ENCODE peak calls at places on chromosomes 3 and 15, in nine cellular contexts. One of them, this sample, is unnamed.

GRCh38 chr3:98730338-98730737 is 32.8 kb upstream of the ST3GAL6 start:
- DNase-seq in ovary: no peak
- DNase-seq in HepG2: no peak
- DNase-seq in GM23248: no peak
- DNase-seq in colonic mucosa: no peak
- DNase-seq in mammary epithelial cell: peak; percentile 89
- DNase-seq in CD8-positive, alpha-beta memory T cell: no peak
- DNase-seq in Panc1: no peak
- DNase-seq in A549: no peak
- DNase-seq in this sample: no peak

GRCh38 chr15:88655780-88656488 is 17.1 kb downstream of the ISG20 start:
- DNase-seq in ovary: no peak
- DNase-seq in HepG2: no peak
- DNase-seq in GM23248: no peak
- DNase-seq in colonic mucosa: no peak
- DNase-seq in mammary epithelial cell: no peak
- DNase-seq in CD8-positive, alpha-beta memory T cell: peak; percentile 56
- DNase-seq in Panc1: no peak
- DNase-seq in A549: no peak
- DNase-seq in this sample: no peak

GRCh38 chr3:185874119-185874518 is 49.3 kb upstream of the IGF2BP2 start:
- DNase-seq in ovary: no peak
- DNase-seq in HepG2: no peak
- DNase-seq in GM23248: no peak
- DNase-seq in colonic mucosa: no peak
- DNase-seq in mammary epithelial cell: no peak
- DNase-seq in CD8-positive, alpha-beta memory T cell: no peak
- DNase-seq in Panc1: no peak
- DNase-seq in A549: no peak
- DNase-seq in this sample: no peak

GRCh38 chr15:94972314-94972713 is 741.0 kb downstream of the MCTP2 start:
- DNase-seq in ovary: no peak
- DNase-seq in HepG2: no peak
- DNase-seq in GM23248: peak; percentile 26
- DNase-seq in colonic mucosa: no peak
- DNase-seq in mammary epithelial cell: peak; percentile 66
- DNase-seq in CD8-positive, alpha-beta memory T cell: no peak
- DNase-seq in Panc1: no peak
- DNase-seq in A549: no peak
- DNase-seq in this sample: no peak

GRCh38 chr3:141410861-141411771 is 42.8 kb downstream of the ZBTB38 start:
- DNase-seq in ovary: no peak
- DNase-seq in HepG2: no peak
- DNase-seq in GM23248: peak; percentile 60
- DNase-seq in colonic mucosa: peak; percentile 33
- DNase-seq in mammary epithelial cell: peak; percentile 59
- DNase-seq in CD8-positive, alpha-beta memory T cell: peak; percentile 46
- DNase-seq in Panc1: no peak
- DNase-seq in A549: peak; percentile 81
- DNase-seq in this sample: peak; percentile 14

GRCh38 chr3:47266709-47267489 is 15.7 kb downstream of the KIF9 start:
- DNase-seq in ovary: peak; percentile 77
- DNase-seq in HepG2: peak; percentile 80
- DNase-seq in GM23248: peak; percentile 86
- DNase-seq in colonic mucosa: peak; percentile 39
- DNase-seq in mammary epithelial cell: peak; percentile 93
- DNase-seq in CD8-positive, alpha-beta memory T cell: no peak
- DNase-seq in Panc1: no peak
- DNase-seq in A549: peak; percentile 26
- DNase-seq in this sample: peak; percentile 86

GRCh38 chr3:70832035-70832795 is 519.8 kb upstream of the MDFIC2 start:
- DNase-seq in ovary: no peak
- DNase-seq in HepG2: no peak
- DNase-seq in GM23248: peak; percentile 98
- DNase-seq in colonic mucosa: no peak
- DNase-seq in mammary epithelial cell: peak; percentile 29
- DNase-seq in CD8-positive, alpha-beta memory T cell: no peak
- DNase-seq in Panc1: no peak
- DNase-seq in A549: no peak
- DNase-seq in this sample: no peak

GRCh38 chr3:188964957-188965356 is 206.8 kb upstream of the TPRG1 start:
- DNase-seq in ovary: no peak
- DNase-seq in HepG2: no peak
- DNase-seq in GM23248: no peak
- DNase-seq in colonic mucosa: no peak
- DNase-seq in mammary epithelial cell: peak; percentile 87
- DNase-seq in CD8-positive, alpha-beta memory T cell: no peak
- DNase-seq in Panc1: no peak
- DNase-seq in A549: no peak
- DNase-seq in this sample: no peak

GRCh38 chr15:38389924-38390542 is 63.9 kb upstream of the FAM98B start:
- DNase-seq in ovary: peak; percentile 76
- DNase-seq in HepG2: peak; percentile 58
- DNase-seq in GM23248: peak; percentile 55
- DNase-seq in colonic mucosa: peak; percentile 84
- DNase-seq in mammary epithelial cell: peak; percentile 47
- DNase-seq in CD8-positive, alpha-beta memory T cell: peak; percentile 28
- DNase-seq in Panc1: peak; percentile 55
- DNase-seq in A549: peak; percentile 50
- DNase-seq in this sample: peak; percentile 61

GRCh38 chr3:39154323-39155021 is 1.1 kb upstream of the CSRNP1 start:
- DNase-seq in ovary: peak; percentile 67
- DNase-seq in HepG2: peak; percentile 60
- DNase-seq in GM23248: peak; percentile 45
- DNase-seq in colonic mucosa: peak; percentile 47
- DNase-seq in mammary epithelial cell: no peak
- DNase-seq in CD8-positive, alpha-beta memory T cell: no peak
- DNase-seq in Panc1: no peak
- DNase-seq in A549: peak; percentile 87
- DNase-seq in this sample: no peak

GRCh38 chr15:31440754-31441298 is 114.2 kb downstream of the KLF13 start:
- DNase-seq in ovary: peak; percentile 42
- DNase-seq in HepG2: no peak
- DNase-seq in GM23248: peak; percentile 83
- DNase-seq in colonic mucosa: peak; percentile 71
- DNase-seq in mammary epithelial cell: no peak
- DNase-seq in CD8-positive, alpha-beta memory T cell: peak; percentile 44
- DNase-seq in Panc1: no peak
- DNase-seq in A549: no peak
- DNase-seq in this sample: no peak

GRCh38 chr3:100002599-100003350 is 111.5 kb downstream of the FILIP1L start:
- DNase-seq in ovary: no peak
- DNase-seq in HepG2: peak; percentile 91
- DNase-seq in GM23248: peak; percentile 90
- DNase-seq in colonic mucosa: peak; percentile 45
- DNase-seq in mammary epithelial cell: peak; percentile 99
- DNase-seq in CD8-positive, alpha-beta memory T cell: no peak
- DNase-seq in Panc1: peak; percentile 93
- DNase-seq in A549: peak; percentile 82
- DNase-seq in this sample: no peak

GRCh38 chr3:14216257-14217048 is 37.8 kb downstream of the LSM3 start:
- DNase-seq in ovary: no peak
- DNase-seq in HepG2: peak; percentile 39
- DNase-seq in GM23248: no peak
- DNase-seq in colonic mucosa: peak; percentile 15
- DNase-seq in mammary epithelial cell: no peak
- DNase-seq in CD8-positive, alpha-beta memory T cell: peak; percentile 56
- DNase-seq in Panc1: no peak
- DNase-seq in A549: peak; percentile 32
- DNase-seq in this sample: peak; percentile 89

GRCh38 chr15:54089776-54090175 is 111.5 kb downstream of the UNC13C start:
- DNase-seq in ovary: no peak
- DNase-seq in HepG2: no peak
- DNase-seq in GM23248: no peak
- DNase-seq in colonic mucosa: no peak
- DNase-seq in mammary epithelial cell: no peak
- DNase-seq in CD8-positive, alpha-beta memory T cell: no peak
- DNase-seq in Panc1: no peak
- DNase-seq in A549: no peak
- DNase-seq in this sample: no peak

GRCh38 chr3:143242101-143242500 is 122.5 kb downstream of the CHST2 start:
- DNase-seq in ovary: no peak
- DNase-seq in HepG2: no peak
- DNase-seq in GM23248: no peak
- DNase-seq in colonic mucosa: no peak
- DNase-seq in mammary epithelial cell: no peak
- DNase-seq in CD8-positive, alpha-beta memory T cell: no peak
- DNase-seq in Panc1: no peak
- DNase-seq in A549: no peak
- DNase-seq in this sample: no peak

GRCh38 chr3:59143447-59143846 is 93.6 kb upstream of the CFAP20DC start:
- DNase-seq in ovary: no peak
- DNase-seq in HepG2: no peak
- DNase-seq in GM23248: peak; percentile 8
- DNase-seq in colonic mucosa: no peak
- DNase-seq in mammary epithelial cell: peak; percentile 30
- DNase-seq in CD8-positive, alpha-beta memory T cell: no peak
- DNase-seq in Panc1: no peak
- DNase-seq in A549: peak; percentile 4
- DNase-seq in this sample: no peak

GRCh38 chr15:83292317-83292716 is 7.9 kb upstream of the BNC1 start:
- DNase-seq in ovary: no peak
- DNase-seq in HepG2: no peak
- DNase-seq in GM23248: peak; percentile 90
- DNase-seq in colonic mucosa: no peak
- DNase-seq in mammary epithelial cell: peak; percentile 92
- DNase-seq in CD8-positive, alpha-beta memory T cell: no peak
- DNase-seq in Panc1: no peak
- DNase-seq in A549: no peak
- DNase-seq in this sample: no peak

GRCh38 chr3:128068156-128068620 is 16.0 kb downstream of the SEC61A1 start:
- DNase-seq in ovary: no peak
- DNase-seq in HepG2: peak; percentile 57
- DNase-seq in GM23248: peak; percentile 66
- DNase-seq in colonic mucosa: no peak
- DNase-seq in mammary epithelial cell: no peak
- DNase-seq in CD8-positive, alpha-beta memory T cell: peak; percentile 38
- DNase-seq in Panc1: no peak
- DNase-seq in A549: peak; percentile 44
- DNase-seq in this sample: peak; percentile 21

GRCh38 chr3:125694761-125695294 is 99.5 kb upstream of the OSBPL11 start:
- DNase-seq in ovary: no peak
- DNase-seq in HepG2: peak; percentile 33
- DNase-seq in GM23248: no peak
- DNase-seq in colonic mucosa: no peak
- DNase-seq in mammary epithelial cell: no peak
- DNase-seq in CD8-positive, alpha-beta memory T cell: no peak
- DNase-seq in Panc1: no peak
- DNase-seq in A549: no peak
- DNase-seq in this sample: no peak

GRCh38 chr3:8500208-8500961 is 1.2 kb upstream of the LMCD1 start:
- DNase-seq in ovary: no peak
- DNase-seq in HepG2: peak; percentile 87
- DNase-seq in GM23248: peak; percentile 61
- DNase-seq in colonic mucosa: no peak
- DNase-seq in mammary epithelial cell: no peak
- DNase-seq in CD8-positive, alpha-beta memory T cell: no peak
- DNase-seq in Panc1: no peak
- DNase-seq in A549: peak; percentile 60
- DNase-seq in this sample: no peak

GRCh38 chr15:101045835-101046691 is 126.9 kb downstream of the LRRK1 start:
- DNase-seq in ovary: peak; percentile 23
- DNase-seq in HepG2: no peak
- DNase-seq in GM23248: no peak
- DNase-seq in colonic mucosa: peak; percentile 8
- DNase-seq in mammary epithelial cell: peak; percentile 30
- DNase-seq in CD8-positive, alpha-beta memory T cell: no peak
- DNase-seq in Panc1: no peak
- DNase-seq in A549: no peak
- DNase-seq in this sample: no peak

GRCh38 chr3:197961582-197961945 is 1.5 kb downstream of the LMLN start:
- DNase-seq in ovary: no peak
- DNase-seq in HepG2: no peak
- DNase-seq in GM23248: no peak
- DNase-seq in colonic mucosa: no peak
- DNase-seq in mammary epithelial cell: no peak
- DNase-seq in CD8-positive, alpha-beta memory T cell: peak; percentile 63
- DNase-seq in Panc1: no peak
- DNase-seq in A549: no peak
- DNase-seq in this sample: no peak
- H3K4me3 ChIP-seq in ovary: no peak overlapping the region
- H3K4me3 ChIP-seq in HepG2: no peak overlapping the region
- H3K4me3 ChIP-seq in GM23248: peak overlapping the region; percentile 81
- H3K4me3 ChIP-seq in colonic mucosa: no peak overlapping the region
- H3K4me3 ChIP-seq in mammary epithelial cell: no peak overlapping the region
- H3K4me3 ChIP-seq in CD8-positive, alpha-beta memory T cell: peak overlapping the region; percentile 75
- H3K4me3 ChIP-seq in Panc1: no peak overlapping the region
- H3K4me3 ChIP-seq in A549: no peak overlapping the region
- H3K4me3 ChIP-seq in this sample: peak overlapping the region; percentile 88

GRCh38 chr3:94162700-94163099 is 99.8 kb downstream of the NSUN3 start:
- DNase-seq in ovary: no peak
- DNase-seq in HepG2: peak; percentile 13
- DNase-seq in GM23248: peak; percentile 50
- DNase-seq in colonic mucosa: no peak
- DNase-seq in mammary epithelial cell: peak; percentile 95
- DNase-seq in CD8-positive, alpha-beta memory T cell: no peak
- DNase-seq in Panc1: no peak
- DNase-seq in A549: peak; percentile 75
- DNase-seq in this sample: no peak

GRCh38 chr3:94158461-94158860 is 95.6 kb downstream of the NSUN3 start:
- DNase-seq in ovary: no peak
- DNase-seq in HepG2: no peak
- DNase-seq in GM23248: no peak
- DNase-seq in colonic mucosa: no peak
- DNase-seq in mammary epithelial cell: no peak
- DNase-seq in CD8-positive, alpha-beta memory T cell: no peak
- DNase-seq in Panc1: no peak
- DNase-seq in A549: no peak
- DNase-seq in this sample: no peak

GRCh38 chr3:94159062-94159726 is 96.3 kb downstream of the NSUN3 start:
- DNase-seq in ovary: no peak
- DNase-seq in HepG2: peak; percentile 2
- DNase-seq in GM23248: peak; percentile 59
- DNase-seq in colonic mucosa: no peak
- DNase-seq in mammary epithelial cell: peak; percentile 63
- DNase-seq in CD8-positive, alpha-beta memory T cell: no peak
- DNase-seq in Panc1: no peak
- DNase-seq in A549: peak; percentile 64
- DNase-seq in this sample: no peak
- H3K4me3 ChIP-seq in ovary: no peak overlapping the region
- H3K4me3 ChIP-seq in HepG2: no peak overlapping the region
- H3K4me3 ChIP-seq in GM23248: peak overlapping the region; percentile 51
- H3K4me3 ChIP-seq in colonic mucosa: no peak overlapping the region
- H3K4me3 ChIP-seq in mammary epithelial cell: no peak overlapping the region
- H3K4me3 ChIP-seq in CD8-positive, alpha-beta memory T cell: no peak overlapping the region
- H3K4me3 ChIP-seq in Panc1: no peak overlapping the region
- H3K4me3 ChIP-seq in A549: peak overlapping the region; percentile 10
- H3K4me3 ChIP-seq in this sample: no peak overlapping the region

GRCh38 chr3:52671676-52672075 is 14.0 kb downstream of the PBRM1 start:
- DNase-seq in ovary: no peak
- DNase-seq in HepG2: no peak
- DNase-seq in GM23248: peak; percentile 39
- DNase-seq in colonic mucosa: no peak
- DNase-seq in mammary epithelial cell: no peak
- DNase-seq in CD8-positive, alpha-beta memory T cell: no peak
- DNase-seq in Panc1: no peak
- DNase-seq in A549: no peak
- DNase-seq in this sample: no peak
- H3K4me3 ChIP-seq in ovary: no peak overlapping the region
- H3K4me3 ChIP-seq in HepG2: no peak overlapping the region
- H3K4me3 ChIP-seq in GM23248: peak overlapping the region; percentile 53
- H3K4me3 ChIP-seq in colonic mucosa: no peak overlapping the region
- H3K4me3 ChIP-seq in mammary epithelial cell: no peak overlapping the region
- H3K4me3 ChIP-seq in CD8-positive, alpha-beta memory T cell: no peak overlapping the region
- H3K4me3 ChIP-seq in Panc1: no peak overlapping the region
- H3K4me3 ChIP-seq in A549: no peak overlapping the region
- H3K4me3 ChIP-seq in this sample: no peak overlapping the region

GRCh38 chr15:79089890-79090486 is 592 bp downstream of the RASGRF1 start:
- DNase-seq in ovary: no peak
- DNase-seq in HepG2: no peak
- DNase-seq in GM23248: no peak
- DNase-seq in colonic mucosa: no peak
- DNase-seq in mammary epithelial cell: peak; percentile 28
- DNase-seq in CD8-positive, alpha-beta memory T cell: no peak
- DNase-seq in Panc1: no peak
- DNase-seq in A549: peak; percentile 39
- DNase-seq in this sample: no peak
- H3K4me3 ChIP-seq in ovary: no peak overlapping the region
- H3K4me3 ChIP-seq in HepG2: no peak overlapping the region
- H3K4me3 ChIP-seq in GM23248: no peak overlapping the region
- H3K4me3 ChIP-seq in colonic mucosa: no peak overlapping the region
- H3K4me3 ChIP-seq in mammary epithelial cell: no peak overlapping the region
- H3K4me3 ChIP-seq in CD8-positive, alpha-beta memory T cell: no peak overlapping the region
- H3K4me3 ChIP-seq in Panc1: no peak overlapping the region
- H3K4me3 ChIP-seq in A549: peak overlapping the region; percentile 39
- H3K4me3 ChIP-seq in this sample: no peak overlapping the region

This sample was measured in Jurkat, Clone E6-1.